ENCODE peak calls at places on chromosomes 3 and 15, in six cellular contexts. H is GM23338, J is transverse colon, P is tibial nerve, U is HAP-1, C is K562. Y is an unnamed sample.
A peak's percentile ranks its signal among the peaks of the same experiment; 100 is the strongest.

GRCh38 chr3:184260571-184261269 is 633 bp downstream of the CAMK2N2 start:
- DNase-seq in U (no peak), H (peak; percentile 51), P (no peak), C (peak; percentile 29), J (no peak), Y (no peak)

GRCh38 chr3:18558526-18558925 is 133.4 kb upstream of the SATB1 start:
- DNase-seq in U (no peak), P (no peak), C (no peak), J (no peak), H (no peak), Y (no peak)

GRCh38 chr15:88108991-88109390 is 147.5 kb downstream of the NTRK3 start:
- DNase-seq in P (no peak), J (no peak), H (no peak), U (no peak), C (no peak), Y (no peak)

GRCh38 chr15:47711654-47712053 is 5.7 kb upstream of the SEMA6D start:
- DNase-seq in J (no peak), P (no peak), C (no peak), U (peak; percentile 65), H (peak; percentile 65), Y (no peak)

GRCh38 chr3:148729656-148730055 is 32.0 kb downstream of the AGTR1 start:
- DNase-seq in J (no peak), P (no peak), H (no peak), U (no peak), C (no peak), Y (no peak)

GRCh38 chr3:89264037-89264560 is 156.7 kb downstream of the EPHA3 start:
- DNase-seq in P (no peak), U (peak; percentile 97), C (no peak), J (no peak), H (no peak), Y (no peak)

GRCh38 chr3:187684880-187685279 is 14.7 kb upstream of the SST start:
- DNase-seq in U (no peak), C (no peak), J (no peak), H (no peak), P (no peak), Y (no peak)

GRCh38 chr3:185040425-185040824 is 112.4 kb downstream of the C3orf70 start:
- DNase-seq in C (no peak), J (no peak), U (no peak), P (no peak), H (no peak), Y (no peak)

GRCh38 chr3:194738254-194739093 is 52.8 kb downstream of the FAM43A start:
- DNase-seq in J (no peak), C (no peak), U (no peak), H (no peak), P (no peak), Y (no peak)

DNA sequence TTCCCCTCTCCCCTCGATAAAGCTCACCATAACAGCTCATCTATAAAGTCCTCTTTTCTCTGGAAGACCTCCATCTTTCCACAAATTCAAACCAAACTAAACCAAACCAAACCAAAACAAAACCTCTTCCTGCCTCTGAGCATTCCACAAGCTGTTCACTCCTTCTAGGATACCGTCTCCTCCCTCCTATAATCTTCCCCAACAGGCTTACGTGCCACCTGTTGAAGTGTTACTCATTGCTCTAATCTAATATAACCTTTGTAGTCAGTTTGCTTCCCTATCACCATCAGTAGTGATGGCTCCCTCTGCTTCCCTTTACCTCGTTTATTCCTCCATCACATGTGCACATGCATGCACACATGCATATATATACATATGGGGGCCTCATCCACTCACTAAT is 12.7 kb upstream of the CCR9 start:
- DNase-seq in U (no peak), C (no peak), J (no peak), H (no peak), P (no peak), Y (no peak)
- H3K27me3 ChIP-seq in U (no peaks in the 10 kb centered on the region), C (peaks cover 13% of the 10 kb centered on the region), J (no peaks in the 10 kb centered on the region), H (no peaks in the 10 kb centered on the region), P (no peaks in the 10 kb centered on the region), Y (no peaks in the 10 kb centered on the region)

DNA sequence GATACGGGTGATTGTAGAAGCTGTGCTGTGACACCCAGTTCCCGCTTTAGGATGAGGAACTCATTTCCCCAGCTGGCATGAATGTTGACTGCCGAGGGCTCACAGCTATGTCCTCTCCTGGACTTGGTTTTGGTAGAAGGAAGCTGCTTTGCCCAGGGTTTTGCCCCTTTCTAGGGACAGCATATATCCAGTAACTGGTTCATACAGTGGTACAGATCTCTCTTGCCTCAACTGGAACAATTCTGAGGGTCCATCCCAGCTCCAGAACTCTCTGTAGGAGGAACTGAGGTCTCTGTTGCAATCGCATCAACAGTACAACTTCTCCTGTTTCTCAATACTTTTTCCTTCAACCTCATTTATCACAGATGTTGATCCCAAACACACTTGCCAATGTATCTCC is 54.5 kb upstream of the FNDC3B start:
- DNase-seq in J (no peak), C (no peak), U (no peak), P (no peak), H (no peak), Y (no peak)
- H3K4me1 ChIP-seq in J (no peaks in the 10 kb centered on the region), C (no peaks in the 10 kb centered on the region), U (no peaks in the 10 kb centered on the region), P (no peaks in the 10 kb centered on the region), H (no peaks in the 10 kb centered on the region), Y (peaks cover 6% of the 10 kb centered on the region)

GRCh38 chr3:123291404-123291803 is 89.7 kb downstream of the SEC22A start:
- DNase-seq in P (no peak), J (no peak), U (no peak), H (no peak), C (no peak), Y (no peak)

GRCh38 chr3:123290962-123291361 is 89.2 kb downstream of the SEC22A start:
- DNase-seq in H (no peak), P (no peak), C (no peak), J (no peak), U (no peak), Y (no peak)

GRCh38 chr3:123294296-123294938 is 92.7 kb downstream of the SEC22A start:
- DNase-seq in H (no peak), C (no peak), P (no peak), U (no peak), J (no peak), Y (no peak)

GRCh38 chr3:123290107-123290930 is 88.6 kb downstream of the SEC22A start:
- DNase-seq in H (no peak), P (no peak), J (no peak), C (no peak), U (no peak), Y (no peak)

DNA sequence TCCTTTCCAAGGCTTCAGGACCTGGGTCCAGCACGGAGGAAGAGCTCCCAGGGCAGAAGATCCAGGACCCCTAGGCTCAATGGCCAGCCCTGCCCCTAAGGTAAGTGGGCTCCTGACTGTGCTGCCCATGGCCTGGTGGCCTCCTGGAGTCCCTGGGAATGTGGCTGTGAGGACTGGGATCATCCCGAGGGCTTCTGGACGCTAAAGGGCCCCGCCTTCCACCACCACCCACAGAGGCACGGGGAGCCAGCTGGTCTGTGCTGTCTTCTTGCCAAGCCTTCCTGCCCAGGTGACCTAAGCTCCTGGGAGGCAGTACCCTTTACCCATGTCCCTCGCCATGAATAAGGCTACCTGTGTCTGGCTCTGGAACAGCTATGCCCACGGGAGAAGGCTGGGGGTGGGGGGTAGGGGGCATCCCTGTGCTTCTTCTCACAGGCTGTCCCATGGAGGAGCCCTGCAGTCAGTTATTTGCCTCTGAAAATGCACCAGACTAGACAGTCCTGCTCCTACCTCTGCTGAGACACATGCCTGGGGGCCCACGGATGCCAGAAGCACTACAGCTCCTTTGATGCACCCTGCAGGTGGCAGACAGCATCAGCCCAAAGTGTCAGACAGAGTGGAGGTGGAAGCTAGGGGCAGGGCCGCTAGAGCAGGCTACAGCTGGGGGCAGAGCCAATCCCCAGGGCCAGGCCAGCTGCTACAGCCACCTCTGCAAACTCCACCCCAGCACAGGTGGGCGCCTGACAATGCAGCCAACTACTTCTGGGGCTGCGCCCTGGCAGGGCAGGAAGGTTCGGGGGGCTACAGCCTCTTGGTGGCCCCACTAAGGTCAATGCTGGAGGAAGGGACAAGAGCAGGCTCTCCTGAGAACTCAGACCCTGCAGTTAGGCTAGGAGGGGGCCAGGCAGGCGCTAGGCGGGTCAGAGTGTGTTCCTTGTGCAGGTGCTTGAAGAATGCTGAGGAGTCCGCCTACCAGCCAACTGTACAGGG is 90.9 kb downstream of the SEC22A start:
- DNase-seq in J (no peak), P (no peak), U (no peak), C (no peak), H (no peak), Y (no peak)
- H3K27me3 ChIP-seq in J (no peaks in the 10 kb centered on the region), P (no peaks in the 10 kb centered on the region), U (peaks cover 3% of the 10 kb centered on the region), C (peaks cover 74% of the 10 kb centered on the region), H (no peaks in the 10 kb centered on the region), Y (no peaks in the 10 kb centered on the region)

DNA sequence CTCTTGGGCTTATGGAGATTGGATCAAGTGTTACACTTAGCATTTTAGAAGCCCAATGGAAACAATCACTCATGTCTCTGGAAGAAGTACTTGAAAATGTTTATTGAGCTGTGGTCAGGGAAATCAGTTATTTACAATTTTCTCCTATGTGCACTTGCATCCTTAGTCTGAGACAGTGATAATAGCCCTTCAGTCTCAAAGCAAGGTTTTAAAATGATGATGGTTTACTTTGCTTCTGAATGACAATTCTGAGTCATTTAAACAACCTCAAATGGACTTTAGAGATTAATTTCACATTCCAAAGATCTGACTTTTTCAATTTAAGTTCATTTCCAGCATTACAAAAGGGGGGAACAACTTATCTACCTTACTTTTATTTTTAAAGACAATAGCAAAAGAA is 20.1 kb downstream of the TIPARP start:
- DNase-seq in U (no peak), J (no peak), H (no peak), C (no peak), P (no peak), Y (no peak)
- H3K4me1 ChIP-seq in U (peaks cover 26% of the 10 kb centered on the region), J (peaks cover 18% of the 10 kb centered on the region), H (no peaks in the 10 kb centered on the region), C (no peaks in the 10 kb centered on the region), P (peaks cover 19% of the 10 kb centered on the region), Y (no peaks in the 10 kb centered on the region)

GRCh38 chr3:177529716-177530335 is 332.5 kb upstream of the TBL1XR1 start:
- DNase-seq in H (no peak), J (no peak), U (no peak), P (no peak), C (no peak), Y (no peak)
- H3K27me3 ChIP-seq in H (no peaks in the 10 kb centered on the region), J (no peaks in the 10 kb centered on the region), U (no peaks in the 10 kb centered on the region), P (no peaks in the 10 kb centered on the region), C (no peaks in the 10 kb centered on the region), Y (no peaks in the 10 kb centered on the region)

DNA sequence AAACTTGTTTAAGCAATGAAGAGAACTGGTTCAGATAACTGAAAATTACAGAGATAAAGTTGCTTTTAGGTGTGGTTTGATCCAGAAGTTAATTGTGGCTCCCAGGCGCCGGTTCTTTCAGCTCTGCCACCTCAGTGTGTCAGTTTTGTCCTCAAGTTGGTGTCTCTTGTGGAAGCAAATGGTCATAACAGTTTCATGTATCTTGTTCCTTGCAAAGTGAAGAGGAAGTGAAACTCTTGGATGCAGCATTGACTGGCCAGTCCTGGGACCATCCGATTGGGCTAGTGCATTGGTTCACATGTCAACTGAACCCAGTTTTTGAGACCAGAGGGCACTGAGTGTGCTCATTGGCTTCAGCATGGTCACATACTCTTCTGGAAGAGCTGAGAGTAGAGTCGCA is 181.4 kb upstream of the GRM7 start:
- DNase-seq in P (no peak), C (no peak), U (no peak), H (no peak), J (no peak), Y (no peak)
- H3K4me1 ChIP-seq in P (no peaks in the 10 kb centered on the region), C (no peaks in the 10 kb centered on the region), U (no peaks in the 10 kb centered on the region), H (no peaks in the 10 kb centered on the region), J (no peaks in the 10 kb centered on the region), Y (no peaks in the 10 kb centered on the region)

GRCh38 chr3:46453526-46454208 is 11.0 kb downstream of the LTF start:
- DNase-seq in P (no peak), C (no peak), H (no peak), J (no peak), U (no peak), Y (no peak)
- H3K27me3 ChIP-seq in P (no peaks in the 10 kb centered on the region), C (peaks cover 73% of the 10 kb centered on the region), H (no peaks in the 10 kb centered on the region), J (no peaks in the 10 kb centered on the region), U (peaks cover 12% of the 10 kb centered on the region), Y (no peaks in the 10 kb centered on the region)

Y was measured in naive thymus-derived CD4-positive, alpha-beta T cell.